ENCODE peak calls at places on chromosomes 5 and 9, in eight cellular contexts. One of them, this sample, is unnamed.

GRCh38 chr9:675697-676370 is 165.7 kb upstream of the DMRT1 start:
- DNase-seq in AG04450: no peak
- DNase-seq in DMS153: no peak
- DNase-seq in SK-MEL-5: peak; percentile 23
- DNase-seq in activated T-helper 1 cell treated with anti-CD3 and anti-CD28 coated beads, Interleukin-2, amount 50 U/mL, for 16 hours: no peak
- DNase-seq in SK-N-DZ: no peak
- DNase-seq in activated effector memory CD4-positive, alpha-beta T cell treated with Interleukin-2 at 50 U/mL for 16 hours: no peak
- DNase-seq in naive B cell: no peak
- DNase-seq in this sample: no peak

GRCh38 chr9:88706193-88707112 is 171.5 kb downstream of the NXNL2 start:
- DNase-seq in AG04450: no peak
- DNase-seq in DMS153: peak; percentile 59
- DNase-seq in SK-MEL-5: peak; percentile 62
- DNase-seq in activated T-helper 1 cell treated with anti-CD3 and anti-CD28 coated beads, Interleukin-2, amount 50 U/mL, for 16 hours: no peak
- DNase-seq in SK-N-DZ: no peak
- DNase-seq in activated effector memory CD4-positive, alpha-beta T cell treated with Interleukin-2 at 50 U/mL for 16 hours: no peak
- DNase-seq in naive B cell: no peak
- DNase-seq in this sample: no peak

GRCh38 chr5:8363133-8363532 is 494.2 kb downstream of the MTRR start:
- DNase-seq in AG04450: no peak
- DNase-seq in DMS153: no peak
- DNase-seq in SK-MEL-5: no peak
- DNase-seq in activated T-helper 1 cell treated with anti-CD3 and anti-CD28 coated beads, Interleukin-2, amount 50 U/mL, for 16 hours: no peak
- DNase-seq in SK-N-DZ: no peak
- DNase-seq in activated effector memory CD4-positive, alpha-beta T cell treated with Interleukin-2 at 50 U/mL for 16 hours: no peak
- DNase-seq in naive B cell: no peak
- DNase-seq in this sample: no peak

GRCh38 chr5:141681695-141682641 is at the start of gene ARAP3:
- DNase-seq in AG04450: peak; percentile 43
- DNase-seq in DMS153: no peak
- DNase-seq in SK-MEL-5: peak; percentile 29
- DNase-seq in activated T-helper 1 cell treated with anti-CD3 and anti-CD28 coated beads, Interleukin-2, amount 50 U/mL, for 16 hours: no peak
- DNase-seq in SK-N-DZ: no peak
- DNase-seq in activated effector memory CD4-positive, alpha-beta T cell treated with Interleukin-2 at 50 U/mL for 16 hours: peak; percentile 30
- DNase-seq in naive B cell: peak; percentile 32
- DNase-seq in this sample: no peak

GRCh38 chr9:138057726-138058125 is 180.1 kb downstream of the CACNA1B start:
- DNase-seq in AG04450: no peak
- DNase-seq in DMS153: no peak
- DNase-seq in SK-MEL-5: no peak
- DNase-seq in activated T-helper 1 cell treated with anti-CD3 and anti-CD28 coated beads, Interleukin-2, amount 50 U/mL, for 16 hours: no peak
- DNase-seq in SK-N-DZ: no peak
- DNase-seq in activated effector memory CD4-positive, alpha-beta T cell treated with Interleukin-2 at 50 U/mL for 16 hours: no peak
- DNase-seq in naive B cell: no peak
- DNase-seq in this sample: no peak

GRCh38 chr5:16913840-16914435 is 22.1 kb downstream of the MYO10 start:
- DNase-seq in AG04450: no peak
- DNase-seq in DMS153: no peak
- DNase-seq in SK-MEL-5: no peak
- DNase-seq in activated T-helper 1 cell treated with anti-CD3 and anti-CD28 coated beads, Interleukin-2, amount 50 U/mL, for 16 hours: no peak
- DNase-seq in SK-N-DZ: no peak
- DNase-seq in activated effector memory CD4-positive, alpha-beta T cell treated with Interleukin-2 at 50 U/mL for 16 hours: no peak
- DNase-seq in naive B cell: no peak
- DNase-seq in this sample: no peak

GRCh38 chr5:123496892-123497291 is 15.1 kb upstream of the CSNK1G3 start:
- DNase-seq in AG04450: no peak
- DNase-seq in DMS153: no peak
- DNase-seq in SK-MEL-5: no peak
- DNase-seq in activated T-helper 1 cell treated with anti-CD3 and anti-CD28 coated beads, Interleukin-2, amount 50 U/mL, for 16 hours: no peak
- DNase-seq in SK-N-DZ: no peak
- DNase-seq in activated effector memory CD4-positive, alpha-beta T cell treated with Interleukin-2 at 50 U/mL for 16 hours: no peak
- DNase-seq in naive B cell: no peak
- DNase-seq in this sample: no peak

GRCh38 chr9:90659626-90660364 is 17.2 kb upstream of the DIRAS2 start:
- DNase-seq in AG04450: no peak
- DNase-seq in DMS153: no peak
- DNase-seq in SK-MEL-5: no peak
- DNase-seq in activated T-helper 1 cell treated with anti-CD3 and anti-CD28 coated beads, Interleukin-2, amount 50 U/mL, for 16 hours: no peak
- DNase-seq in SK-N-DZ: no peak
- DNase-seq in activated effector memory CD4-positive, alpha-beta T cell treated with Interleukin-2 at 50 U/mL for 16 hours: no peak
- DNase-seq in naive B cell: no peak
- DNase-seq in this sample: no peak

GRCh38 chr9:77846957-77847574 is 184.5 kb downstream of the GNAQ start:
- DNase-seq in AG04450: no peak
- DNase-seq in DMS153: no peak
- DNase-seq in SK-MEL-5: peak; percentile 55
- DNase-seq in activated T-helper 1 cell treated with anti-CD3 and anti-CD28 coated beads, Interleukin-2, amount 50 U/mL, for 16 hours: no peak
- DNase-seq in SK-N-DZ: no peak
- DNase-seq in activated effector memory CD4-positive, alpha-beta T cell treated with Interleukin-2 at 50 U/mL for 16 hours: no peak
- DNase-seq in naive B cell: no peak
- DNase-seq in this sample: no peak

GRCh38 chr5:105953616-105954015 is 1717.1 kb downstream of the EFNA5 start:
- DNase-seq in AG04450: no peak
- DNase-seq in DMS153: peak; percentile 41
- DNase-seq in SK-MEL-5: no peak
- DNase-seq in activated T-helper 1 cell treated with anti-CD3 and anti-CD28 coated beads, Interleukin-2, amount 50 U/mL, for 16 hours: no peak
- DNase-seq in SK-N-DZ: no peak
- DNase-seq in activated effector memory CD4-positive, alpha-beta T cell treated with Interleukin-2 at 50 U/mL for 16 hours: no peak
- DNase-seq in naive B cell: no peak
- DNase-seq in this sample: no peak

GRCh38 chr9:122382901-122383850 is 12.4 kb downstream of the PTGS1 start:
- DNase-seq in AG04450: no peak
- DNase-seq in DMS153: no peak
- DNase-seq in SK-MEL-5: no peak
- DNase-seq in activated T-helper 1 cell treated with anti-CD3 and anti-CD28 coated beads, Interleukin-2, amount 50 U/mL, for 16 hours: no peak
- DNase-seq in SK-N-DZ: no peak
- DNase-seq in activated effector memory CD4-positive, alpha-beta T cell treated with Interleukin-2 at 50 U/mL for 16 hours: no peak
- DNase-seq in naive B cell: no peak
- DNase-seq in this sample: no peak

GRCh38 chr9:16871358-16872151 is 1.1 kb upstream of the BNC2 start:
- DNase-seq in AG04450: no peak
- DNase-seq in DMS153: no peak
- DNase-seq in SK-MEL-5: peak; percentile 28
- DNase-seq in activated T-helper 1 cell treated with anti-CD3 and anti-CD28 coated beads, Interleukin-2, amount 50 U/mL, for 16 hours: no peak
- DNase-seq in SK-N-DZ: no peak
- DNase-seq in activated effector memory CD4-positive, alpha-beta T cell treated with Interleukin-2 at 50 U/mL for 16 hours: no peak
- DNase-seq in naive B cell: no peak
- DNase-seq in this sample: no peak

This sample was measured in activated CD4-positive, alpha-beta T cell treated with anti-CD3 and anti-CD28 coated beads for 1 hour.